ENCODE peak calls at places on chromosomes 5 and 9, in four cellular contexts. S is A673, F is HCT116, L is body of pancreas. V is an unnamed sample. For H3K4me1, the result is how much of the 10 kb centered on the place peaks cover.

GRCh38 chr5:75361310-75361709 is 24.3 kb downstream of the HMGCR start:
- DNase-seq in L (peak), F (no peak), S (no peak), V (no peak)

GRCh38 chr5:37839441-37840035 is 303 bp downstream of the GDNF start:
- DNase-seq in F (no peak), L (peak), S (peak), V (peak)

GRCh38 chr9:132411091-132411508 is 1.1 kb downstream of the CFAP77 start:
- DNase-seq in F (peak), S (peak), L (peak), V (no peak)

GRCh38 chr9:88973281-88974045 is 17.8 kb upstream of the S1PR3 start:
- DNase-seq in L (no peak), S (peak), F (no peak), V (no peak)

GRCh38 chr9:136951541-136952353 is at the start of gene LCN12:
- DNase-seq in F (no peak), S (no peak), L (no peak), V (no peak)

GRCh38 chr9:108436470-108436869 is 419.3 kb downstream of the ACTL7B start:
- DNase-seq in F (no peak), S (no peak), L (no peak), V (no peak)

GRCh38 chr5:127076730-127077129 is 3.4 kb upstream of the C5orf63 start:
- DNase-seq in F (no peak), S (no peak), L (no peak), V (no peak)

GRCh38 chr5:994272-994607 is 14.4 kb upstream of the NKD2 start:
- DNase-seq in F (no peak), L (no peak), S (no peak), V (no peak)

GRCh38 chr5:172933238-172933637 is 26.0 kb upstream of the RPL26L1 start:
- DNase-seq in L (no peak), F (no peak), S (no peak), V (peak)

GRCh38 chr5:172929371-172929838 is 29.8 kb upstream of the RPL26L1 start:
- DNase-seq in F (no peak), S (no peak), L (no peak), V (no peak)

GRCh38 chr5:172935096-172935495 is 24.1 kb upstream of the RPL26L1 start:
- DNase-seq in S (no peak), L (no peak), F (no peak), V (no peak)

GRCh38 chr5:172932313-172933017 is 26.8 kb upstream of the RPL26L1 start:
- DNase-seq in S (peak), F (peak), L (peak), V (peak)

GRCh38 chr5:172931001-172931536 is 28.2 kb upstream of the RPL26L1 start:
- DNase-seq in F (no peak), S (no peak), L (no peak), V (no peak)
- H3K4me1 ChIP-seq in F (under half), S (under half), L (under half), V (under half)

DNA sequence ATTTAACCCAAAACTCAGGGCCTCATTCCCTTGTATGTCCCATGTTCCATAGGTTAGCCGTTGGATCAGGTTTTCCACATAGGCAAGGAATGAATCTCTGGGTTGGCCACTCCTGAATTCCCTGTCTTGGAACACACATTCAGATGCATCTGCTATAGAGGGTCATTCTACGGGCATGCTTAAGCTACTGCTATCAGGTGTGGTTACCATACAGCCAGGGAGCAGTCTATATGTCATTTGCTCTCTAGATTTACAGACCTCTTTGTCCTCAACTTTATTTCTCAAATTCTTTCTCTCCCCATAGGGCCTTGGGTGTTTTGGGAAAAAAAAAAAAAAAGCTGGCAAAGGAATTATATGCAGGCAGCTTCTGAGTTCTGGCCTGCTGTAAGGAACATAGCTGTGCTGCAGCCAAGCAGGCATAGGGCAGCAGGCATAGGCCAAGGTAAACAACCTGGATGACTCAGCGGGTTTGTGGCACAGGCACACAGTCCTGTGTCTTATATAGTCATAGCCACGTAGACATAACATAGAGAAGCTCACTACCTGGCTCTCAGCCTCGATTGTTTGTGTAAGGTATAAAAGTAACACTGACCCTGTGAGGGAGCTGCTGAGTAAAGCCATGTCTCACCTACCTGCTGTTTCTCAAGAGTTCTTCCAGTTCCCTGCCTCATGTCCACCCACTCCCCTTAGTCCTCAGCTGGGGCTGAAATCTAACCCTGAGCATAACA is 141.5 kb downstream of the OSTF1 start:
- DNase-seq in S (no peak), F (peak), L (peak), V (peak)
- H3K27ac ChIP-seq in S (no peak), F (peak), L (peak), V (no peak)

GRCh38 chr9:5848372-5848882 is 15.5 kb upstream of the ERMP1 start:
- DNase-seq in F (no peak), L (no peak), S (no peak), V (no peak)

GRCh38 chr9:5843450-5844249 is 10.7 kb upstream of the ERMP1 start:
- DNase-seq in L (no peak), F (no peak), S (peak), V (no peak)

GRCh38 chr9:5846080-5846479 is 13.2 kb upstream of the ERMP1 start:
- DNase-seq in S (no peak), F (no peak), L (no peak), V (no peak)

GRCh38 chr9:5845147-5845531 is 12.2 kb upstream of the ERMP1 start:
- DNase-seq in F (no peak), L (no peak), S (no peak), V (no peak)

GRCh38 chr9:5846501-5846921 is 13.6 kb upstream of the ERMP1 start:
- DNase-seq in S (no peak), L (no peak), F (no peak), V (no peak)
- H3K4me1 ChIP-seq in S (under half), L (under half), F (under half), V (under half)

DNA sequence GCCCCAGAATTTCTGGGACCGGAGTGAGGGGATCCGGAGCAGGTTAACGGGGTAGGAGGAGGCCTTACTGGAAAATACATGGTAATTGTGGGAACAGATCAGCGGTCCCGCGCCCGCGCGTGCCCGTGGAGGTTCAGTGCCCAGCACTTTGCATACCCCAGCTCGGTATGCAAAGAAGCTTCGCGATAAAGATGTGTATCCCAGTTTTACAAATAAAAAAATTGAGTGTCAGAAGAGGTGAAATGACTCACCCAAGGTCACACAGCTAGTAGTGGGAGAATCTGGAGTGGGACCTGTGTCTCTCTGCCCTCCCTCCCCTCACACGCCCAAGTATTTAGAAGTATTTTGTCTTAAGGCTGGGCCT is 965 bp downstream of the NEURL1B start:
- DNase-seq in S (no peak), L (no peak), F (no peak), V (no peak)
- H3K27ac ChIP-seq in S (no peak), L (no peak), F (no peak), V (peak)

V was measured in left lung.